ENCODE peak calls at places on chromosomes 13 and 19, in eight cellular contexts. One of them, this sample, is unnamed.
A peak's percentile ranks its signal among the peaks of the same experiment; 100 is the strongest.

GRCh38 chr13:35388979-35389378 is 87.5 kb downstream of the MAB21L1 start:
- DNase-seq in fibroblast of lung: peak; percentile 64
- DNase-seq in lower lobe of right lung: no peak
- DNase-seq in B cell: no peak
- DNase-seq in omental fat pad: no peak
- DNase-seq in IMR-90: peak; percentile 3
- DNase-seq in nephron progenitor cell: no peak
- DNase-seq in PC-3: no peak
- DNase-seq in this sample: peak; percentile 20

GRCh38 chr19:45352062-45352461 is 11.5 kb downstream of the KLC3 start:
- DNase-seq in omental fat pad: no peak
- DNase-seq in fibroblast of lung: no peak
- DNase-seq in nephron progenitor cell: no peak
- DNase-seq in PC-3: no peak
- DNase-seq in lower lobe of right lung: no peak
- DNase-seq in B cell: no peak
- DNase-seq in IMR-90: no peak
- DNase-seq in this sample: no peak

GRCh38 chr13:53151692-53152421 is 123.2 kb downstream of the OLFM4 start:
- DNase-seq in B cell: no peak
- DNase-seq in lower lobe of right lung: no peak
- DNase-seq in nephron progenitor cell: peak; percentile 68
- DNase-seq in fibroblast of lung: peak; percentile 42
- DNase-seq in omental fat pad: no peak
- DNase-seq in PC-3: no peak
- DNase-seq in IMR-90: peak; percentile 34
- DNase-seq in this sample: no peak

GRCh38 chr13:92573467-92574057 is 653.0 kb upstream of the GPC6 start:
- DNase-seq in B cell: no peak
- DNase-seq in lower lobe of right lung: no peak
- DNase-seq in nephron progenitor cell: peak; percentile 37
- DNase-seq in PC-3: peak; percentile 9
- DNase-seq in fibroblast of lung: peak; percentile 20
- DNase-seq in IMR-90: peak; percentile 7
- DNase-seq in omental fat pad: no peak
- DNase-seq in this sample: no peak

GRCh38 chr13:78241278-78241919 is 322.8 kb upstream of the EDNRB start:
- DNase-seq in PC-3: peak; percentile 51
- DNase-seq in fibroblast of lung: peak; percentile 60
- DNase-seq in B cell: no peak
- DNase-seq in lower lobe of right lung: peak; percentile 43
- DNase-seq in omental fat pad: no peak
- DNase-seq in IMR-90: peak; percentile 11
- DNase-seq in nephron progenitor cell: peak; percentile 69
- DNase-seq in this sample: peak; percentile 16

GRCh38 chr19:37654833-37655688 is at the start of gene ZFP30:
- DNase-seq in lower lobe of right lung: peak; percentile 91
- DNase-seq in fibroblast of lung: peak; percentile 79
- DNase-seq in IMR-90: peak; percentile 81
- DNase-seq in nephron progenitor cell: peak; percentile 92
- DNase-seq in PC-3: peak; percentile 70
- DNase-seq in omental fat pad: peak; percentile 53
- DNase-seq in B cell: peak; percentile 84
- DNase-seq in this sample: peak; percentile 67

GRCh38 chr13:111540486-111540885 is 220.0 kb downstream of the TEX29 start:
- DNase-seq in nephron progenitor cell: no peak
- DNase-seq in B cell: no peak
- DNase-seq in omental fat pad: no peak
- DNase-seq in fibroblast of lung: no peak
- DNase-seq in lower lobe of right lung: no peak
- DNase-seq in PC-3: no peak
- DNase-seq in IMR-90: no peak
- DNase-seq in this sample: no peak

GRCh38 chr13:53941588-53942190 is 913.1 kb downstream of the OLFM4 start:
- DNase-seq in B cell: no peak
- DNase-seq in nephron progenitor cell: no peak
- DNase-seq in PC-3: no peak
- DNase-seq in IMR-90: no peak
- DNase-seq in lower lobe of right lung: no peak
- DNase-seq in fibroblast of lung: no peak
- DNase-seq in omental fat pad: no peak
- DNase-seq in this sample: no peak

GRCh38 chr19:34096020-34096915 is 76.0 kb upstream of the LSM14A start:
- DNase-seq in omental fat pad: no peak
- DNase-seq in B cell: no peak
- DNase-seq in PC-3: peak; percentile 72
- DNase-seq in nephron progenitor cell: no peak
- DNase-seq in fibroblast of lung: peak; percentile 65
- DNase-seq in lower lobe of right lung: no peak
- DNase-seq in IMR-90: peak; percentile 50
- DNase-seq in this sample: peak; percentile 43

GRCh38 chr13:65787087-65787486 is 1443.0 kb downstream of the PCDH9 start:
- DNase-seq in fibroblast of lung: no peak
- DNase-seq in lower lobe of right lung: no peak
- DNase-seq in nephron progenitor cell: no peak
- DNase-seq in B cell: no peak
- DNase-seq in omental fat pad: no peak
- DNase-seq in IMR-90: peak; percentile 27
- DNase-seq in PC-3: no peak
- DNase-seq in this sample: no peak

GRCh38 chr13:34627499-34627898 is 314.6 kb upstream of the NBEA start:
- DNase-seq in PC-3: no peak
- DNase-seq in IMR-90: no peak
- DNase-seq in fibroblast of lung: no peak
- DNase-seq in B cell: no peak
- DNase-seq in omental fat pad: no peak
- DNase-seq in lower lobe of right lung: no peak
- DNase-seq in nephron progenitor cell: no peak
- DNase-seq in this sample: no peak

GRCh38 chr13:110379905-110380341 is 72.8 kb downstream of the COL4A2 start:
- DNase-seq in omental fat pad: no peak
- DNase-seq in PC-3: peak; percentile 28
- DNase-seq in lower lobe of right lung: no peak
- DNase-seq in B cell: no peak
- DNase-seq in nephron progenitor cell: no peak
- DNase-seq in IMR-90: peak; percentile 89
- DNase-seq in fibroblast of lung: no peak
- DNase-seq in this sample: peak; percentile 59

GRCh38 chr19:15986694-15987093 is 37.9 kb downstream of the OR10H4 start:
- DNase-seq in lower lobe of right lung: no peak
- DNase-seq in PC-3: no peak
- DNase-seq in fibroblast of lung: no peak
- DNase-seq in IMR-90: no peak
- DNase-seq in nephron progenitor cell: no peak
- DNase-seq in omental fat pad: no peak
- DNase-seq in B cell: no peak
- DNase-seq in this sample: no peak

GRCh38 chr13:101955764-101956163 is 446.1 kb downstream of the FGF14 start:
- DNase-seq in nephron progenitor cell: no peak
- DNase-seq in B cell: no peak
- DNase-seq in PC-3: no peak
- DNase-seq in lower lobe of right lung: no peak
- DNase-seq in omental fat pad: no peak
- DNase-seq in IMR-90: no peak
- DNase-seq in fibroblast of lung: no peak
- DNase-seq in this sample: no peak

GRCh38 chr19:5985098-5985783 is 7.3 kb upstream of the RANBP3 start:
- DNase-seq in fibroblast of lung: peak; percentile 38
- DNase-seq in nephron progenitor cell: no peak
- DNase-seq in omental fat pad: no peak
- DNase-seq in B cell: no peak
- DNase-seq in IMR-90: peak; percentile 61
- DNase-seq in lower lobe of right lung: no peak
- DNase-seq in PC-3: peak; percentile 54
- DNase-seq in this sample: peak; percentile 45

DNA sequence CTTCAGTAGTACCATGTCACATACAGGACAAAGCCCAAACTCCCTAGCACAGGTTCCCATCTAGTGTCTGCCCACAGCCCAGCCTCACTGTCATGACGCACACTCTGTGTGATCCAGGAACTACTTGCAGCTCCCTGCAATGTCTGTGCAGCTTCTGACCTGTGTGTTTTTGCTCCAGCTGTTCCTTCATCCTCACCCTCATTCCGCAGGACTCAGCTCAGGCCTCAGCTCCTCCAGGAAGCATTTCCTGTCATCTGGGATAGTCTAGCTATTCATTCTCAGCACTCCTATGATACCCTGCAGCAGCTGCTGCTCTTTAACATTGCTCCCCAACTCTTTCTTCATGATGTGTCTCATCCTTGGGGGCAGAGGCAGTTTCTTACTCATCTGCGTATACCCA is 56.1 kb downstream of the ENOX1 start:
- DNase-seq in B cell: no peak
- DNase-seq in PC-3: no peak
- DNase-seq in IMR-90: peak; percentile 80
- DNase-seq in fibroblast of lung: peak; percentile 36
- DNase-seq in omental fat pad: no peak
- DNase-seq in lower lobe of right lung: no peak
- DNase-seq in nephron progenitor cell: peak; percentile 2
- DNase-seq in this sample: peak; percentile 46
- TF ChIP-seq CTCF in B cell: no peak
- TF ChIP-seq CTCF in PC-3: no peak
- TF ChIP-seq CTCF in IMR-90: no peak
- TF ChIP-seq CTCF in fibroblast of lung: no peak
- TF ChIP-seq CTCF in omental fat pad: no peak
- TF ChIP-seq CTCF in lower lobe of right lung: no peak
- TF ChIP-seq CTCF in nephron progenitor cell: no peak
- TF ChIP-seq CTCF in this sample: no peak

GRCh38 chr13:76969488-76970365 is 21.4 kb downstream of the ACOD1 start:
- DNase-seq in IMR-90: no peak
- DNase-seq in omental fat pad: no peak
- DNase-seq in B cell: no peak
- DNase-seq in lower lobe of right lung: no peak
- DNase-seq in PC-3: peak; percentile 26
- DNase-seq in fibroblast of lung: no peak
- DNase-seq in nephron progenitor cell: no peak
- DNase-seq in this sample: peak; percentile 13

GRCh38 chr13:76967031-76967430 is 18.7 kb downstream of the ACOD1 start:
- DNase-seq in lower lobe of right lung: no peak
- DNase-seq in omental fat pad: no peak
- DNase-seq in PC-3: no peak
- DNase-seq in B cell: no peak
- DNase-seq in nephron progenitor cell: no peak
- DNase-seq in fibroblast of lung: no peak
- DNase-seq in IMR-90: no peak
- DNase-seq in this sample: no peak

GRCh38 chr13:76971215-76971614 is 20.7 kb upstream of the CLN5 start:
- DNase-seq in IMR-90: no peak
- DNase-seq in omental fat pad: no peak
- DNase-seq in nephron progenitor cell: no peak
- DNase-seq in B cell: no peak
- DNase-seq in PC-3: no peak
- DNase-seq in fibroblast of lung: no peak
- DNase-seq in lower lobe of right lung: no peak
- DNase-seq in this sample: no peak

GRCh38 chr13:76968041-76968440 is 19.7 kb downstream of the ACOD1 start:
- DNase-seq in nephron progenitor cell: no peak
- DNase-seq in IMR-90: no peak
- DNase-seq in PC-3: no peak
- DNase-seq in fibroblast of lung: no peak
- DNase-seq in omental fat pad: no peak
- DNase-seq in B cell: no peak
- DNase-seq in lower lobe of right lung: no peak
- DNase-seq in this sample: no peak

DNA sequence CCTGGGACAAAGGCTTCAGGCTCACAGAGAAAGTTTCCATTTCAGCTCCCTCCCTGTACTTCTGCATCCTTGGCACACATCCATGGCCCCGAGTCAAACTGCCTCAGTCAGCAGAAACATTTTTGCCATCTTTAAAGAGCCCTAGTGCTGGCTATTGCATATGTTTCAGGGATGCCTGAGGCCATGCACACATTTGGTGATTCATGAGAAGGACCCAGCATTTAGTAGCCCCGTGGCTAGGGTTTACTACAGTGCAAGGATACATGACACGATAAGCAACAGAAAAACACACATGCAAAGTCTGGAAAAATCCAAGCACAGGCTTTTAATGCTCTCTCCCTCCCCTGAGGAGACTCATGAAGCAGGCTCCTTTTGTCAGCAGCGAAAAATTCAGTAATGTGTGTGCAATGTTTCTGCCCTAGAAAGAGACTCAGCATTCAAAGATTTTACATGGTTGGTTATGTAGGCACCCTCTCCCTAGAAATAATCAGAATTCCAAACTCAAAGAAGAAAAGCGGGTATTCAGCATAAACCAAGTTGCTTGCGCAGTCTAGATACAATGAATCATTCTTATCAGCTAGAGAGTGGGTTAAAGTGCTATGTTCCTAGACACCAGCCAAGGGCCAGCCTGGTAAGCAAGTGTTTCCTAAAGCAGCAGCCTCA is 17.6 kb downstream of the ACOD1 start:
- DNase-seq in lower lobe of right lung: no peak
- DNase-seq in IMR-90: peak; percentile 61
- DNase-seq in nephron progenitor cell: no peak
- DNase-seq in B cell: no peak
- DNase-seq in PC-3: peak; percentile 18
- DNase-seq in fibroblast of lung: peak; percentile 88
- DNase-seq in omental fat pad: no peak
- DNase-seq in this sample: peak; percentile 88
- TF ChIP-seq CTCF in lower lobe of right lung: no peak
- TF ChIP-seq CTCF in IMR-90: no peak
- TF ChIP-seq CTCF in nephron progenitor cell: no peak
- TF ChIP-seq CTCF in B cell: no peak
- TF ChIP-seq CTCF in PC-3: no peak
- TF ChIP-seq CTCF in fibroblast of lung: no peak
- TF ChIP-seq CTCF in omental fat pad: no peak
- TF ChIP-seq CTCF in this sample: no peak

DNA sequence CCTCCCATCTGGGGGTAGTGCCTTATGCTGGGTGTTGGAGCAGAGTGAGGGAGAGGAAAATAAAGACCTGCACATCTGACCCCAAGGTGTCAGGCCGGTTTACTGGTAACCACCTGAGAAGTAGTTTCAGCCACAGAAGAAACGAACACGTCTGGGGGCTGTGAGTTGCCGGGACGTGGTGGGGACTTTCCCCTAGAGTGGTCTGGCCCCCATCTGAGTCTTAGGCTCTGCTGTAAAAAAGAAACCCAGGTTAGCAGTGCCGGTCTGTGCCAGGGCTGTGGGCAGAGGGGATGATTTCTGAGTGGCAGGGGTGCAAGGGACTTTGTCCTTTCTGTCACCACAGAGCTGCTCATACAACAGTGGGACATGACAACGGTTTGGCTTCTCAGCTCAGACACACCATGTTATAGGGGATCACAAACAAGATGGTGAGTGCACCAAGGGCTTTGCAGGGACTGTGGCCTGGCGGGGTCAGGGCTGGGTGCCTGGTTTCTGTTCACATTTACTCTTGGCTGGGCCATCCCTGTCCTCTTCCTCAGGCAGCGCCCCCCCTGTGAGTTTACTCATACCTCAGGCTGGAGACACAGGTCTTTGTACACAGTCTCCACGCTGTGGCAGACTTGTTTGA is 9.0 kb downstream of the GCDH start:
- DNase-seq in omental fat pad: no peak
- DNase-seq in IMR-90: no peak
- DNase-seq in fibroblast of lung: no peak
- DNase-seq in nephron progenitor cell: no peak
- DNase-seq in lower lobe of right lung: no peak
- DNase-seq in B cell: no peak
- DNase-seq in PC-3: no peak
- DNase-seq in this sample: no peak
- TF ChIP-seq CTCF in omental fat pad: no peak
- TF ChIP-seq CTCF in IMR-90: no peak
- TF ChIP-seq CTCF in fibroblast of lung: no peak
- TF ChIP-seq CTCF in nephron progenitor cell: no peak
- TF ChIP-seq CTCF in lower lobe of right lung: no peak
- TF ChIP-seq CTCF in B cell: no peak
- TF ChIP-seq CTCF in PC-3: no peak
- TF ChIP-seq CTCF in this sample: no peak

GRCh38 chr13:44770951-44771350 is 194.8 kb upstream of the TSC22D1 start:
- DNase-seq in lower lobe of right lung: no peak
- DNase-seq in B cell: no peak
- DNase-seq in nephron progenitor cell: no peak
- DNase-seq in IMR-90: no peak
- DNase-seq in fibroblast of lung: no peak
- DNase-seq in PC-3: no peak
- DNase-seq in omental fat pad: no peak
- DNase-seq in this sample: no peak
- TF ChIP-seq CTCF in lower lobe of right lung: no peak
- TF ChIP-seq CTCF in B cell: no peak
- TF ChIP-seq CTCF in nephron progenitor cell: no peak
- TF ChIP-seq CTCF in IMR-90: no peak
- TF ChIP-seq CTCF in fibroblast of lung: no peak
- TF ChIP-seq CTCF in PC-3: no peak
- TF ChIP-seq CTCF in omental fat pad: no peak
- TF ChIP-seq CTCF in this sample: no peak